ENCODE peak calls at places on chromosomes 11 and 22, in eight cellular contexts. B, K, G, Y, V, L, M and S are unnamed samples.

GRCh38 chr11:70095541-70096252 is 17.6 kb downstream of the ANO1 start:
- DNase-seq in V (no peak), L (no peak), Y (no peak), G (no peak), B (no peak), M (no peak), K (no peak), S (no peak)

GRCh38 chr11:78179459-78180071 is 8.9 kb downstream of the KCTD21 start:
- DNase-seq in K (no peak), G (no peak), V (no peak), B (no peak), Y (no peak), L (no peak), M (no peak), S (no peak)

GRCh38 chr22:38953577-38954413 is 3.6 kb upstream of the APOBEC3A start:
- DNase-seq in Y (no peak), V (no peak), B (peak), G (no peak), K (no peak), L (no peak), M (peak), S (no peak)

GRCh38 chr11:67379061-67380058 is 6.0 kb upstream of the CLCF1 start:
- DNase-seq in G (no peak), Y (no peak), K (no peak), L (no peak), B (no peak), M (no peak), V (no peak), S (no peak)

GRCh38 chr22:23621082-23621780 is 10.9 kb downstream of the DRICH1 start:
- DNase-seq in Y (no peak), V (no peak), B (no peak), L (no peak), K (no peak), M (no peak), G (no peak), S (no peak)

GRCh38 chr22:25054943-25055511 is 102.5 kb downstream of the KIAA1671 start:
- DNase-seq in L (no peak), V (no peak), G (no peak), K (no peak), B (peak), Y (no peak), M (peak), S (no peak)

GRCh38 chr22:45425101-45425500 is 11.6 kb downstream of the RIBC2 start:
- DNase-seq in V (no peak), L (no peak), K (no peak), Y (no peak), B (no peak), G (no peak), M (no peak), S (no peak)

GRCh38 chr22:25193130-25193529 is 6.5 kb upstream of the CRYBB3 start:
- DNase-seq in L (no peak), K (no peak), G (no peak), M (no peak), V (no peak), Y (no peak), B (no peak), S (no peak)

GRCh38 chr11:235998-236773 is at the start of gene SIRT3:
- DNase-seq in G (peak), K (peak), Y (peak), B (peak), V (peak), M (peak), L (peak), S (peak)

GRCh38 chr11:57546869-57547518 is 9.6 kb downstream of the SMTNL1 start:
- DNase-seq in B (no peak), V (peak), M (no peak), Y (no peak), G (peak), L (no peak), K (no peak), S (no peak)

GRCh38 chr22:44085743-44086741 is 61.9 kb downstream of the PARVB start:
- DNase-seq in K (peak), M (no peak), L (peak), V (peak), B (no peak), G (peak), Y (no peak), S (no peak)

GRCh38 chr22:35838849-35839646 is 121.4 kb downstream of the APOL5 start:
- DNase-seq in K (no peak), M (no peak), Y (no peak), B (no peak), G (peak), V (peak), L (peak), S (peak)

GRCh38 chr11:10725114-10725906 is 25.7 kb upstream of the CTR9 start:
- DNase-seq in L (no peak), B (no peak), G (no peak), K (no peak), V (no peak), Y (no peak), M (peak), S (peak)

GRCh38 chr11:44681698-44682097 is 45.1 kb upstream of the TSPAN18 start:
- DNase-seq in G (no peak), L (no peak), V (no peak), M (no peak), B (no peak), K (no peak), Y (no peak), S (no peak)

GRCh38 chr11:46120711-46121327 is 435 bp downstream of the PHF21A start:
- DNase-seq in K (no peak), G (peak), V (peak), Y (peak), M (peak), L (peak), B (no peak), S (peak)

GRCh38 chr22:50118557-50119168 is 28.9 kb downstream of the MOV10L1 start:
- DNase-seq in M (no peak), L (no peak), B (no peak), Y (no peak), G (no peak), K (peak), V (no peak), S (no peak)

GRCh38 chr11:69868871-69869270 is 49.7 kb upstream of the FGF3 start:
- DNase-seq in G (no peak), B (no peak), L (no peak), M (no peak), K (no peak), V (no peak), Y (no peak), S (no peak)

GRCh38 chr11:85922367-85922766 is 67.2 kb downstream of the CCDC83 start:
- DNase-seq in K (no peak), L (no peak), Y (no peak), M (no peak), G (no peak), V (no peak), B (no peak), S (no peak)

GRCh38 chr11:76823481-76824028 is 37.2 kb upstream of the ACER3 start:
- DNase-seq in G (no peak), L (no peak), K (no peak), M (no peak), V (peak), B (no peak), Y (no peak), S (no peak)

GRCh38 chr11:8714622-8715225 is 32.1 kb downstream of the RPL27A start:
- DNase-seq in L (no peak), M (no peak), B (no peak), V (no peak), G (no peak), Y (no peak), K (no peak), S (no peak)

GRCh38 chr11:125036933-125037332 is 26.2 kb upstream of the SLC37A2 start:
- DNase-seq in L (no peak), B (no peak), M (no peak), K (no peak), Y (no peak), V (no peak), G (no peak), S (no peak)

GRCh38 chr11:100687630-100688395 is 725 bp downstream of the ARHGAP42 start:
- DNase-seq in L (no peak), G (peak), B (no peak), Y (peak), V (peak), M (peak), K (peak), S (peak)

GRCh38 chr11:41659990-41660389 is 200.5 kb upstream of the LRRC4C start:
- DNase-seq in M (no peak), Y (no peak), V (peak), K (no peak), G (no peak), B (no peak), L (no peak), S (no peak)

GRCh38 chr11:44917741-44918140 is 32.9 kb downstream of the TP53I11 start:
- DNase-seq in V (no peak), M (no peak), G (no peak), Y (no peak), K (no peak), B (no peak), L (no peak), S (no peak)

GRCh38 chr11:93940395-93940794 is 80.8 kb upstream of the HEPHL1 start:
- DNase-seq in K (no peak), G (no peak), V (no peak), M (no peak), Y (no peak), B (no peak), L (no peak), S (no peak)

GRCh38 chr11:92837595-92837994 is 131.9 kb upstream of the MTNR1B start:
- DNase-seq in L (no peak), K (no peak), V (no peak), B (no peak), G (no peak), Y (no peak), M (no peak), S (no peak)

GRCh38 chr22:28012811-28013460 is 93.9 kb upstream of the PITPNB start:
- DNase-seq in V (no peak), G (no peak), B (no peak), K (no peak), L (no peak), Y (no peak), M (no peak), S (no peak)

GRCh38 chr11:2131371-2132228 is 7.6 kb downstream of the IGF2 start:
- DNase-seq in G (no peak), B (no peak), K (no peak), M (no peak), L (no peak), Y (no peak), V (no peak), S (no peak)

GRCh38 chr11:109435121-109435742 is 13.2 kb downstream of the C11orf87 start:
- DNase-seq in V (no peak), Y (no peak), B (no peak), M (no peak), L (no peak), G (no peak), K (no peak), S (peak)

GRCh38 chr11:62295504-62295903 is 3.4 kb downstream of the SCGB1D4 start:
- DNase-seq in B (no peak), K (peak), M (no peak), Y (no peak), L (no peak), V (no peak), G (peak), S (no peak)